ENCODE peak calls at places on chromosomes 11 and 22, in four cellular contexts. One of them, this sample, is unnamed.

GRCh38 chr11:129035254-129035653 is 92.6 kb upstream of the TP53AIP1 start:
- DNase-seq in IMR-90: no peak
- DNase-seq in H1: no peak
- DNase-seq in H9: no peak
- DNase-seq in this sample: no peak

GRCh38 chr11:62980133-62980760 is 4.5 kb downstream of the SLC22A6 start:
- DNase-seq in H9: no peak
- DNase-seq in IMR-90: peak
- DNase-seq in H1: no peak
- DNase-seq in this sample: peak

GRCh38 chr11:28756977-28757376 is 648.8 kb downstream of the METTL15 start:
- DNase-seq in H9: no peak
- DNase-seq in IMR-90: peak
- DNase-seq in H1: no peak
- DNase-seq in this sample: peak

GRCh38 chr22:34105461-34106062 is 185.3 kb upstream of the LARGE1 start:
- DNase-seq in IMR-90: no peak
- DNase-seq in H9: peak
- DNase-seq in H1: peak
- DNase-seq in this sample: peak

GRCh38 chr11:1852885-1853284 is at the start of gene LSP1:
- DNase-seq in IMR-90: no peak
- DNase-seq in H9: no peak
- DNase-seq in H1: no peak
- DNase-seq in this sample: no peak

GRCh38 chr22:23397618-23398567 is 182.2 kb downstream of the IGLL1 start:
- DNase-seq in IMR-90: no peak
- DNase-seq in H1: no peak
- DNase-seq in H9: no peak
- DNase-seq in this sample: no peak

GRCh38 chr22:25197335-25197734 is 2.3 kb upstream of the CRYBB3 start:
- DNase-seq in IMR-90: no peak
- DNase-seq in H9: no peak
- DNase-seq in H1: no peak
- DNase-seq in this sample: no peak

GRCh38 chr11:16771350-16772140 is 33.1 kb downstream of the C11orf58 start:
- DNase-seq in H9: no peak
- DNase-seq in H1: no peak
- DNase-seq in IMR-90: no peak
- DNase-seq in this sample: no peak

GRCh38 chr11:74138572-74138971 is 32.2 kb downstream of the C2CD3 start:
- DNase-seq in H1: no peak
- DNase-seq in IMR-90: peak
- DNase-seq in H9: no peak
- DNase-seq in this sample: peak

GRCh38 chr11:117805048-117805447 is 8.0 kb upstream of the DSCAML1 start:
- DNase-seq in H9: no peak
- DNase-seq in H1: no peak
- DNase-seq in IMR-90: no peak
- DNase-seq in this sample: no peak

GRCh38 chr22:22673628-22674027 is 29.2 kb downstream of the GGTLC2 start:
- DNase-seq in H1: no peak
- DNase-seq in IMR-90: no peak
- DNase-seq in H9: no peak
- DNase-seq in this sample: no peak

GRCh38 chr11:114001416-114001815 is 26.5 kb downstream of the HTR3A start:
- DNase-seq in H1: no peak
- DNase-seq in H9: no peak
- DNase-seq in IMR-90: no peak
- DNase-seq in this sample: no peak

GRCh38 chr11:112174789-112175595 is at the start of gene BCO2:
- DNase-seq in IMR-90: peak
- DNase-seq in H9: peak
- DNase-seq in H1: no peak
- DNase-seq in this sample: peak

GRCh38 chr22:19065298-19065859 is 56.8 kb downstream of the DGCR2 start:
- DNase-seq in H1: no peak
- DNase-seq in IMR-90: no peak
- DNase-seq in H9: no peak
- DNase-seq in this sample: no peak

GRCh38 chr11:73576226-73576625 is 21.7 kb downstream of the FAM168A start:
- DNase-seq in H9: no peak
- DNase-seq in H1: no peak
- DNase-seq in IMR-90: no peak
- DNase-seq in this sample: no peak

GRCh38 chr11:36672815-36673450 is 74.9 kb upstream of the RAG2 start:
- DNase-seq in H1: no peak
- DNase-seq in IMR-90: peak
- DNase-seq in H9: no peak
- DNase-seq in this sample: peak

GRCh38 chr22:45948081-45948648 is 28.8 kb downstream of the WNT7B start:
- DNase-seq in H1: no peak
- DNase-seq in H9: no peak
- DNase-seq in IMR-90: no peak
- DNase-seq in this sample: no peak

GRCh38 chr11:125435461-125436238 is 60.4 kb downstream of the FEZ1 start:
- DNase-seq in IMR-90: peak
- DNase-seq in H9: no peak
- DNase-seq in H1: no peak
- DNase-seq in this sample: peak

GRCh38 chr11:2751523-2752203 is 51.9 kb upstream of the KCNQ1OT1 start:
- DNase-seq in IMR-90: no peak
- DNase-seq in H1: no peak
- DNase-seq in H9: no peak
- DNase-seq in this sample: no peak

GRCh38 chr11:78039919-78040671 is 17.0 kb upstream of the KCTD14 start:
- DNase-seq in IMR-90: peak
- DNase-seq in H9: no peak
- DNase-seq in H1: no peak
- DNase-seq in this sample: no peak

GRCh38 chr22:44280665-44281188 is 32.0 kb downstream of the SHISAL1 start:
- DNase-seq in IMR-90: no peak
- DNase-seq in H1: no peak
- DNase-seq in H9: no peak
- DNase-seq in this sample: no peak

GRCh38 chr22:37843746-37844089 is 416 bp downstream of the ANKRD54 start:
- DNase-seq in H1: no peak
- DNase-seq in IMR-90: peak
- DNase-seq in H9: no peak
- DNase-seq in this sample: no peak

GRCh38 chr11:34915136-34916013 is 804 bp downstream of the APIP start:
- DNase-seq in IMR-90: peak
- DNase-seq in H9: no peak
- DNase-seq in H1: no peak
- DNase-seq in this sample: no peak

GRCh38 chr11:114057605-114058004 is 1.9 kb upstream of the ZBTB16 start:
- DNase-seq in H9: no peak
- DNase-seq in IMR-90: no peak
- DNase-seq in H1: no peak
- DNase-seq in this sample: no peak

GRCh38 chr11:12213920-12214319 is 103.5 kb downstream of the MICAL2 start:
- DNase-seq in IMR-90: peak
- DNase-seq in H9: no peak
- DNase-seq in H1: no peak
- DNase-seq in this sample: no peak

GRCh38 chr11:75737314-75737713 is 19.7 kb downstream of the MOGAT2 start:
- DNase-seq in H9: no peak
- DNase-seq in IMR-90: no peak
- DNase-seq in H1: no peak
- DNase-seq in this sample: no peak

GRCh38 chr22:19823638-19824196 is 31.0 kb downstream of the GNB1L start:
- DNase-seq in IMR-90: no peak
- DNase-seq in H1: no peak
- DNase-seq in H9: peak
- DNase-seq in this sample: peak

GRCh38 chr11:9362393-9362863 is 22.0 kb upstream of the IPO7 start:
- DNase-seq in IMR-90: no peak
- DNase-seq in H9: peak
- DNase-seq in H1: no peak
- DNase-seq in this sample: peak

GRCh38 chr11:20479399-20479974 is 92.0 kb downstream of the PRMT3 start:
- DNase-seq in H1: no peak
- DNase-seq in IMR-90: no peak
- DNase-seq in H9: no peak
- DNase-seq in this sample: no peak

GRCh38 chr11:945986-946385 is 20.3 kb downstream of the AP2A2 start:
- DNase-seq in H1: no peak
- DNase-seq in H9: peak
- DNase-seq in IMR-90: no peak
- DNase-seq in this sample: peak

GRCh38 chr11:131662310-131662709 is 291.9 kb downstream of the NTM start:
- DNase-seq in H9: no peak
- DNase-seq in IMR-90: no peak
- DNase-seq in H1: no peak
- DNase-seq in this sample: peak

GRCh38 chr22:48367731-48368130 is 1459.9 kb downstream of the BRD1 start:
- DNase-seq in H1: no peak
- DNase-seq in IMR-90: no peak
- DNase-seq in H9: no peak
- DNase-seq in this sample: no peak

GRCh38 chr11:76860539-76861475 is at the start of gene ACER3:
- DNase-seq in H1: peak
- DNase-seq in IMR-90: peak
- DNase-seq in H9: peak
- DNase-seq in this sample: peak

GRCh38 chr22:39114157-39114511 is 17.1 kb downstream of the APOBEC3H start:
- DNase-seq in H1: peak
- DNase-seq in IMR-90: no peak
- DNase-seq in H9: peak
- DNase-seq in this sample: peak
- H4K5ac ChIP-seq in H1: no peak
- H4K5ac ChIP-seq in IMR-90: no peak
- H4K5ac ChIP-seq in H9: no peak
- H4K5ac ChIP-seq in this sample: no peak

DNA sequence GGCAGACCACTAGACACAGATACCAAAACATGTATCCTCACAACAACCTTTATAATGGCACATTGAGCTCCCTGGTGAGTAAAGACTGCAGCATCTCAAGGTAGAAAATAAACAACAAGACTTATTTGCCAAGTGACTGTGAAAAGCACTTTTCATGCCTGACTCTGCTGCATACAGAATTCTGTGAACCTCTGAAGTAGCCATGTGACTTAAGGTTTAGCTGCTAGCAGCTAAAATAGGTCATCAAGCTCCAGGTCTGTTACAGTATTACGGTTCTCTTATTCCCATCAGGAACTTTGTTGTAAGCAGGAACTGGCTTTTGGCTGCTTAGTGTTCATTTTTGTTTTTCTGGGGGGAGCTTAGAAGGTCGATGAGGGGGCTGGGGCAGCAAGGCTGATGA is 139.4 kb downstream of the PAX6 start:
- DNase-seq in IMR-90: no peak
- DNase-seq in H9: no peak
- DNase-seq in H1: no peak
- DNase-seq in this sample: no peak
- H4K5ac ChIP-seq in IMR-90: no peak
- H4K5ac ChIP-seq in H9: no peak
- H4K5ac ChIP-seq in H1: no peak
- H4K5ac ChIP-seq in this sample: no peak

GRCh38 chr11:109849946-109850345 is 243.2 kb upstream of the ZC3H12C start:
- DNase-seq in H9: no peak
- DNase-seq in IMR-90: no peak
- DNase-seq in H1: no peak
- DNase-seq in this sample: no peak
- H4K5ac ChIP-seq in H9: no peak
- H4K5ac ChIP-seq in IMR-90: no peak
- H4K5ac ChIP-seq in H1: no peak
- H4K5ac ChIP-seq in this sample: no peak

GRCh38 chr11:132874638-132875037 is 657.7 kb downstream of the OPCML start:
- DNase-seq in H1: no peak
- DNase-seq in H9: no peak
- DNase-seq in IMR-90: peak
- DNase-seq in this sample: no peak
- H4K5ac ChIP-seq in H1: no peak
- H4K5ac ChIP-seq in H9: no peak
- H4K5ac ChIP-seq in IMR-90: no peak
- H4K5ac ChIP-seq in this sample: no peak

GRCh38 chr22:16953206-16954059 is 54.6 kb downstream of the GAB4 start:
- DNase-seq in IMR-90: no peak
- DNase-seq in H9: peak
- DNase-seq in H1: no peak
- DNase-seq in this sample: no peak
- H4K5ac ChIP-seq in IMR-90: no peak
- H4K5ac ChIP-seq in H9: no peak
- H4K5ac ChIP-seq in H1: no peak
- H4K5ac ChIP-seq in this sample: no peak

DNA sequence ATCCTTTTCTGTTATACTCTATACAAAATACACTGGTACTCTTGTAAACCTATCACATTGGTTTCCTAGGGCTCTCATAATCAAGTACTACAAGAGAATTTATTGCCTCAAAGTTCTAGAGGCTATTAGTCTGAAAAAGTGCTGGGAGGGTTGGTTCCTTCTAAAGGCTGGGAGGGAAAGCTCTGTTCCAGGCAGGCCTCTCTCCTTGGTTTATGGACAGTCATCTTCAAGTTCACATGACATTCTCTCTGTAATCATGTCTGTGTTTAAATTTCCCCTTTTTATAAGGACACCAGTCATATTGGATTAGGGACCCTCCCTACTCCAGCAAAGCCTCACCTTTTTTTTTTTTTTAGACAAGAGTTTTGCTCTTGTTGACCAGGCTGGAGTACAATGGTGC is 9.1 kb downstream of the SLC36A4 start:
- DNase-seq in IMR-90: no peak
- DNase-seq in H9: no peak
- DNase-seq in H1: no peak
- DNase-seq in this sample: no peak
- H4K5ac ChIP-seq in IMR-90: no peak
- H4K5ac ChIP-seq in H9: no peak
- H4K5ac ChIP-seq in H1: no peak
- H4K5ac ChIP-seq in this sample: no peak

GRCh38 chr22:50500452-50500851 is 7.0 kb downstream of the LMF2 start:
- DNase-seq in H9: no peak
- DNase-seq in H1: no peak
- DNase-seq in IMR-90: no peak
- DNase-seq in this sample: no peak

GRCh38 chr22:50502096-50502495 is 5.4 kb downstream of the LMF2 start:
- DNase-seq in IMR-90: no peak
- DNase-seq in H9: peak
- DNase-seq in H1: no peak
- DNase-seq in this sample: no peak

GRCh38 chr22:50497093-50497492 is 10.4 kb downstream of the LMF2 start:
- DNase-seq in H1: no peak
- DNase-seq in IMR-90: no peak
- DNase-seq in H9: no peak
- DNase-seq in this sample: no peak

GRCh38 chr22:50502628-50503474 is 4.7 kb downstream of the LMF2 start:
- DNase-seq in IMR-90: no peak
- DNase-seq in H9: peak
- DNase-seq in H1: no peak
- DNase-seq in this sample: no peak

GRCh38 chr22:50498322-50498861 is 9.1 kb downstream of the LMF2 start:
- DNase-seq in IMR-90: peak
- DNase-seq in H9: peak
- DNase-seq in H1: peak
- DNase-seq in this sample: peak
- H4K5ac ChIP-seq in IMR-90: no peak
- H4K5ac ChIP-seq in H9: no peak
- H4K5ac ChIP-seq in H1: no peak
- H4K5ac ChIP-seq in this sample: no peak

This sample was measured in mesendoderm.